ENCODE peak calls at places on chromosomes 16 and 17, in ten cellular contexts. One of them, this sample, is unnamed. For H3K36me3 and H3K27me3, the result is how much of the 10 kb centered on the place peaks cover.

GRCh38 chr16:73000020-73000906 is 47.7 kb downstream of the ZFHX3 start:
- DNase-seq in breast epithelium: no peak
- DNase-seq in CD8-positive, alpha-beta T cell: no peak
- DNase-seq in upper lobe of left lung: peak
- DNase-seq in right atrium auricular region: peak
- DNase-seq in stomach: no peak
- DNase-seq in CD4-positive, alpha-beta memory T cell: no peak
- DNase-seq in PC-9: no peak
- DNase-seq in Peyer's patch: no peak
- DNase-seq in astrocyte: peak
- DNase-seq in this sample: no peak

GRCh38 chr17:68606451-68607307 is 5.5 kb upstream of the FAM20A start:
- DNase-seq in breast epithelium: no peak
- DNase-seq in CD8-positive, alpha-beta T cell: no peak
- DNase-seq in upper lobe of left lung: no peak
- DNase-seq in right atrium auricular region: no peak
- DNase-seq in stomach: no peak
- DNase-seq in CD4-positive, alpha-beta memory T cell: no peak
- DNase-seq in PC-9: no peak
- DNase-seq in Peyer's patch: no peak
- DNase-seq in astrocyte: no peak
- DNase-seq in this sample: no peak

GRCh38 chr17:75774988-75775668 is 9.5 kb upstream of the UNK start:
- DNase-seq in breast epithelium: peak
- DNase-seq in CD8-positive, alpha-beta T cell: no peak
- DNase-seq in upper lobe of left lung: no peak
- DNase-seq in right atrium auricular region: no peak
- DNase-seq in stomach: no peak
- DNase-seq in CD4-positive, alpha-beta memory T cell: peak
- DNase-seq in PC-9: peak
- DNase-seq in Peyer's patch: no peak
- DNase-seq in astrocyte: no peak
- DNase-seq in this sample: no peak

GRCh38 chr16:66846266-66846665 is 2.1 kb downstream of the CA7 start:
- DNase-seq in breast epithelium: peak
- DNase-seq in CD8-positive, alpha-beta T cell: no peak
- DNase-seq in upper lobe of left lung: no peak
- DNase-seq in right atrium auricular region: no peak
- DNase-seq in stomach: no peak
- DNase-seq in CD4-positive, alpha-beta memory T cell: no peak
- DNase-seq in PC-9: no peak
- DNase-seq in Peyer's patch: no peak
- DNase-seq in astrocyte: no peak
- DNase-seq in this sample: no peak

GRCh38 chr17:6021011-6021400 is 49.2 kb upstream of the WSCD1 start:
- DNase-seq in breast epithelium: no peak
- DNase-seq in CD8-positive, alpha-beta T cell: no peak
- DNase-seq in upper lobe of left lung: no peak
- DNase-seq in right atrium auricular region: no peak
- DNase-seq in stomach: no peak
- DNase-seq in CD4-positive, alpha-beta memory T cell: no peak
- DNase-seq in PC-9: no peak
- DNase-seq in Peyer's patch: no peak
- DNase-seq in astrocyte: no peak
- DNase-seq in this sample: no peak

GRCh38 chr17:16449121-16449570 is 33.8 kb downstream of the TRPV2 start:
- DNase-seq in breast epithelium: no peak
- DNase-seq in CD8-positive, alpha-beta T cell: no peak
- DNase-seq in upper lobe of left lung: no peak
- DNase-seq in right atrium auricular region: no peak
- DNase-seq in stomach: no peak
- DNase-seq in CD4-positive, alpha-beta memory T cell: no peak
- DNase-seq in PC-9: no peak
- DNase-seq in Peyer's patch: no peak
- DNase-seq in astrocyte: peak
- DNase-seq in this sample: peak

GRCh38 chr17:73267648-73268537 is 6.2 kb upstream of the CPSF4L start:
- DNase-seq in breast epithelium: no peak
- DNase-seq in CD8-positive, alpha-beta T cell: no peak
- DNase-seq in upper lobe of left lung: no peak
- DNase-seq in right atrium auricular region: no peak
- DNase-seq in stomach: no peak
- DNase-seq in CD4-positive, alpha-beta memory T cell: no peak
- DNase-seq in PC-9: peak
- DNase-seq in Peyer's patch: no peak
- DNase-seq in astrocyte: no peak
- DNase-seq in this sample: no peak

GRCh38 chr17:48025040-48025903 is 12.3 kb downstream of the COPZ2 start:
- DNase-seq in breast epithelium: peak
- DNase-seq in CD8-positive, alpha-beta T cell: peak
- DNase-seq in upper lobe of left lung: peak
- DNase-seq in right atrium auricular region: peak
- DNase-seq in stomach: peak
- DNase-seq in CD4-positive, alpha-beta memory T cell: peak
- DNase-seq in PC-9: peak
- DNase-seq in Peyer's patch: peak
- DNase-seq in astrocyte: peak
- DNase-seq in this sample: peak

GRCh38 chr16:14334366-14335105 is 263.4 kb downstream of the MRTFB start:
- DNase-seq in breast epithelium: no peak
- DNase-seq in CD8-positive, alpha-beta T cell: no peak
- DNase-seq in upper lobe of left lung: no peak
- DNase-seq in right atrium auricular region: no peak
- DNase-seq in stomach: no peak
- DNase-seq in CD4-positive, alpha-beta memory T cell: no peak
- DNase-seq in PC-9: no peak
- DNase-seq in Peyer's patch: no peak
- DNase-seq in astrocyte: no peak
- DNase-seq in this sample: no peak

GRCh38 chr16:89331371-89332109 is 114.0 kb downstream of the ZNF778 start:
- DNase-seq in breast epithelium: no peak
- DNase-seq in CD8-positive, alpha-beta T cell: peak
- DNase-seq in upper lobe of left lung: no peak
- DNase-seq in right atrium auricular region: no peak
- DNase-seq in stomach: no peak
- DNase-seq in CD4-positive, alpha-beta memory T cell: peak
- DNase-seq in PC-9: no peak
- DNase-seq in Peyer's patch: no peak
- DNase-seq in astrocyte: no peak
- DNase-seq in this sample: no peak

DNA sequence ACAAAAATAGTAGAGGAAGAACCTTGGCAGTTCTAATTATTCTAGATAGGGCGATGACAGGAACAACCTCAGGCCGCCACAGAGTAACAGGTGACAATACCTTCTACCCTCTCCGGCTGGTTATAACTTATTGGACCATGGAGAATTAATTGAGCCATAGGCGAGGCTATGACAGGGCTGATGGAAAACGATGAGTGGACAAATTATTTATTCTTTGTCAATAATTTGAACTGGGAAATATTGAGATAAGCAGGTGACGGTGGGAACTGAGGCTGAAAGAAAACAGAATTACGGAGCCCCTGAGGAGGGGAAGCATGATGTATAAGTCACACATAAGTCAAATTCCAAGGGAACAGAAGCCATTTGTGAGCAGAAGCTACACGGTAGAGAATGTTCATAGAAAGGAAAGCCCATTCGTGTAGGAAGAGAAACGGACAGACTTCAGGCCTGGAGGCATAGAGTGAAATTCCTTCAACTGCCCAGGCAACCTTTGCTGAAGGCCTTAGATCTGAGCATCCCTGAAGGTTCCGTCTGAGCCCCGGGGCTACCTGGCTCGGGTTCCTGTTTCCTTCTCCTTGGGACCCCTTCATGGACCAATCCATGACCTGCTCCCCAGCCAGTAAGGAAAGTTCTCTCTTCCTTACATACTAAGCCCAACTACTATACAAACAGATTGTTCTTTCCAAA is 158.1 kb downstream of the MAP2K4 start:
- DNase-seq in breast epithelium: no peak
- DNase-seq in CD8-positive, alpha-beta T cell: no peak
- DNase-seq in upper lobe of left lung: no peak
- DNase-seq in right atrium auricular region: no peak
- DNase-seq in stomach: no peak
- DNase-seq in CD4-positive, alpha-beta memory T cell: no peak
- DNase-seq in PC-9: no peak
- DNase-seq in Peyer's patch: no peak
- DNase-seq in astrocyte: no peak
- DNase-seq in this sample: no peak
- H3K4me3 ChIP-seq in breast epithelium: no peak
- H3K4me3 ChIP-seq in CD8-positive, alpha-beta T cell: no peak
- H3K4me3 ChIP-seq in upper lobe of left lung: no peak
- H3K4me3 ChIP-seq in right atrium auricular region: no peak
- H3K4me3 ChIP-seq in stomach: no peak
- H3K4me3 ChIP-seq in CD4-positive, alpha-beta memory T cell: no peak
- H3K4me3 ChIP-seq in PC-9: no peak
- H3K4me3 ChIP-seq in Peyer's patch: no peak
- H3K4me3 ChIP-seq in astrocyte: no peak
- H3K4me3 ChIP-seq in this sample: no peak

GRCh38 chr17:39714234-39714633 is 14.4 kb downstream of the ERBB2 start:
- DNase-seq in breast epithelium: no peak
- DNase-seq in CD8-positive, alpha-beta T cell: no peak
- DNase-seq in upper lobe of left lung: no peak
- DNase-seq in right atrium auricular region: no peak
- DNase-seq in stomach: no peak
- DNase-seq in CD4-positive, alpha-beta memory T cell: no peak
- DNase-seq in PC-9: no peak
- DNase-seq in Peyer's patch: no peak
- DNase-seq in astrocyte: no peak
- DNase-seq in this sample: no peak

GRCh38 chr17:39716879-39717536 is 13.3 kb downstream of the MIEN1 start:
- DNase-seq in breast epithelium: no peak
- DNase-seq in CD8-positive, alpha-beta T cell: no peak
- DNase-seq in upper lobe of left lung: peak
- DNase-seq in right atrium auricular region: no peak
- DNase-seq in stomach: peak
- DNase-seq in CD4-positive, alpha-beta memory T cell: no peak
- DNase-seq in PC-9: no peak
- DNase-seq in Peyer's patch: no peak
- DNase-seq in astrocyte: no peak
- DNase-seq in this sample: no peak

GRCh38 chr17:39716073-39716818 is 14.1 kb downstream of the MIEN1 start:
- DNase-seq in breast epithelium: no peak
- DNase-seq in CD8-positive, alpha-beta T cell: no peak
- DNase-seq in upper lobe of left lung: no peak
- DNase-seq in right atrium auricular region: no peak
- DNase-seq in stomach: no peak
- DNase-seq in CD4-positive, alpha-beta memory T cell: no peak
- DNase-seq in PC-9: no peak
- DNase-seq in Peyer's patch: no peak
- DNase-seq in astrocyte: no peak
- DNase-seq in this sample: no peak

GRCh38 chr17:39717660-39718059 is 12.7 kb downstream of the MIEN1 start:
- DNase-seq in breast epithelium: no peak
- DNase-seq in CD8-positive, alpha-beta T cell: no peak
- DNase-seq in upper lobe of left lung: no peak
- DNase-seq in right atrium auricular region: no peak
- DNase-seq in stomach: no peak
- DNase-seq in CD4-positive, alpha-beta memory T cell: no peak
- DNase-seq in PC-9: no peak
- DNase-seq in Peyer's patch: no peak
- DNase-seq in astrocyte: no peak
- DNase-seq in this sample: no peak

DNA sequence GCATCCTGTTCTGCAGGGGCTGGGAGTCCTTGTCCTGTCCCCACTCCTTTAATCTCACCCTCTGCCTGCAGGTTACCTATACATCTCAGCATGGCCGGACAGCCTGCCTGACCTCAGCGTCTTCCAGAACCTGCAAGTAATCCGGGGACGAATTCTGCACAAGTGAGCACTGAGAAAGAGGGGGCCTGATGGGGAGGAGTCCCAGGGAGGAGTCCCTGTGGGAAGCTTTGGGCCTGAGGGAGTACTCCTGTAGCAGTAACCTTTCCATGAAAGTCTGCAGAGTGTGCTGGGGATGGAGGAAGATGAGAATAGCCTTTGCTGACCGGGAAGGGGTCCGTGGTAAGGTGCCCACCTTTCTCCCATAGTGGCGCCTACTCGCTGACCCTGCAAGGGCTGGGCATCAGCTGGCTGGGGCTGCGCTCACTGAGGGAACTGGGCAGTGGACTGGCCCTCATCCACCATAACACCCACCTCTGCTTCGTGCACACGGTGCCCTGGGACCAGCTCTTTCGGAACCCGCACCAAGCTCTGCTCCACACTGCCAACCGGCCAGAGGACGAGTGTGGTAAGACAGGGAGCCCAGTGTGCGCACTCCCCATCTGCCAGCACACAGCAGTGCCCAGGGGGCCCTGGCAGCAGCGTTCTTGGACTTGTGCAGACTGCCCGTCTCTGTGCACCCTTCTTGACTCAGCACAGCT is 14.8 kb downstream of the MIEN1 start:
- DNase-seq in breast epithelium: no peak
- DNase-seq in CD8-positive, alpha-beta T cell: no peak
- DNase-seq in upper lobe of left lung: no peak
- DNase-seq in right atrium auricular region: no peak
- DNase-seq in stomach: no peak
- DNase-seq in CD4-positive, alpha-beta memory T cell: no peak
- DNase-seq in PC-9: no peak
- DNase-seq in Peyer's patch: no peak
- DNase-seq in astrocyte: no peak
- DNase-seq in this sample: no peak
- H3K36me3 ChIP-seq in breast epithelium: under half
- H3K36me3 ChIP-seq in CD8-positive, alpha-beta T cell: under half
- H3K36me3 ChIP-seq in upper lobe of left lung: half or more
- H3K36me3 ChIP-seq in right atrium auricular region: half or more
- H3K36me3 ChIP-seq in stomach: half or more
- H3K36me3 ChIP-seq in CD4-positive, alpha-beta memory T cell: under half
- H3K36me3 ChIP-seq in PC-9: under half
- H3K36me3 ChIP-seq in Peyer's patch: half or more
- H3K36me3 ChIP-seq in astrocyte: under half
- H3K36me3 ChIP-seq in this sample: under half

DNA sequence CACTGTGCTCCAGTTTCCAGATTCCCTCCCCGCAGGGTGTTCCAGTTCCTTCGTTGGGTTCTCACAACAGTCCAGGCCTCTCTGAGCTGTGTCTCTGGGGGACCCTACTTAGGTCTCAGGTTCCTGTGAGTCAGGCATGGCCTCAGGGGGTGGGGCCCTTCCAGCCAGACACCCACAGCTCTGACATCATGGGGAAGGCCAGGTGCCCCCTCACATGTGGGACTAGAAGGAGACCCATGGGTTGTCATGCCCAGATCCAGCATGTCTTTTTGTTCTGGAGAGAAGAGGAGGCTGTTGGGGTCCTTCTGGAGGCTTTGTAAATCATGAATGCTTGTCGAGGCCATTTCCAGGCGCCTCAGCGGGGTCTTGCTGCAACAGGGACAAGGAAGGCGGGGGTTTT is 32.0 kb upstream of the NDRG4 start:
- DNase-seq in breast epithelium: no peak
- DNase-seq in CD8-positive, alpha-beta T cell: no peak
- DNase-seq in upper lobe of left lung: no peak
- DNase-seq in right atrium auricular region: no peak
- DNase-seq in stomach: no peak
- DNase-seq in CD4-positive, alpha-beta memory T cell: no peak
- DNase-seq in PC-9: no peak
- DNase-seq in Peyer's patch: no peak
- DNase-seq in astrocyte: no peak
- DNase-seq in this sample: no peak
- H3K27me3 ChIP-seq in breast epithelium: half or more
- H3K27me3 ChIP-seq in CD8-positive, alpha-beta T cell: under half
- H3K27me3 ChIP-seq in upper lobe of left lung: under half
- H3K27me3 ChIP-seq in right atrium auricular region: under half
- H3K27me3 ChIP-seq in stomach: half or more
- H3K27me3 ChIP-seq in CD4-positive, alpha-beta memory T cell: under half
- H3K27me3 ChIP-seq in PC-9: under half
- H3K27me3 ChIP-seq in Peyer's patch: under half
- H3K27me3 ChIP-seq in astrocyte: under half
- H3K27me3 ChIP-seq in this sample: under half

GRCh38 chr16:30533146-30533522 is 1.5 kb downstream of the ZNF747 start:
- DNase-seq in breast epithelium: no peak
- DNase-seq in CD8-positive, alpha-beta T cell: no peak
- DNase-seq in upper lobe of left lung: no peak
- DNase-seq in right atrium auricular region: no peak
- DNase-seq in stomach: peak
- DNase-seq in CD4-positive, alpha-beta memory T cell: no peak
- DNase-seq in PC-9: no peak
- DNase-seq in Peyer's patch: no peak
- DNase-seq in astrocyte: no peak
- DNase-seq in this sample: no peak
- H3K4me3 ChIP-seq in breast epithelium: peak
- H3K4me3 ChIP-seq in CD8-positive, alpha-beta T cell: no peak
- H3K4me3 ChIP-seq in upper lobe of left lung: no peak
- H3K4me3 ChIP-seq in right atrium auricular region: no peak
- H3K4me3 ChIP-seq in stomach: peak
- H3K4me3 ChIP-seq in CD4-positive, alpha-beta memory T cell: no peak
- H3K4me3 ChIP-seq in PC-9: peak
- H3K4me3 ChIP-seq in Peyer's patch: peak
- H3K4me3 ChIP-seq in astrocyte: no peak
- H3K4me3 ChIP-seq in this sample: peak